ENCODE peak calls at places on chromosomes 5 and 9, in six cellular contexts. L is frontal cortex; D is NCI-H774; W is HuH-7; G is activated CD8-positive, alpha-beta T cell treated with anti-CD3 and anti-CD28 coated beads for 36 hours; U is left cardiac atrium. P is an unnamed sample.

GRCh38 chr5:14871573-14872069 is at the start of gene ANKH:
- DNase-seq in L (peak), D (peak), W (peak), G (peak), U (peak), P (peak)

GRCh38 chr5:124605516-124605915 is 140.9 kb downstream of the ZNF608 start:
- DNase-seq in L (no peak), D (peak), W (no peak), G (no peak), U (peak), P (peak)

GRCh38 chr9:79584655-79584982 is 12.9 kb downstream of the TLE4 start:
- DNase-seq in L (no peak), D (no peak), W (no peak), G (no peak), U (no peak), P (no peak)

GRCh38 chr9:91726406-91727100 is 223.5 kb downstream of the ROR2 start:
- DNase-seq in L (no peak), D (no peak), W (no peak), G (no peak), U (no peak), P (no peak)

GRCh38 chr5:42767491-42768105 is 11.0 kb downstream of the CCDC152 start:
- DNase-seq in L (peak), D (peak), W (peak), G (no peak), U (no peak), P (no peak)

GRCh38 chr9:14158911-14159310 is 155.0 kb downstream of the NFIB start:
- DNase-seq in L (no peak), D (no peak), W (no peak), G (no peak), U (no peak), P (no peak)

GRCh38 chr9:33197279-33197678 is 30.1 kb upstream of the B4GALT1 start:
- DNase-seq in L (no peak), D (no peak), W (no peak), G (no peak), U (no peak), P (peak)

GRCh38 chr9:130336027-130336595 is 70.6 kb downstream of the HMCN2 start:
- DNase-seq in L (no peak), D (no peak), W (no peak), G (no peak), U (no peak), P (no peak)

GRCh38 chr9:117403403-117403811 is 11.4 kb downstream of the ASTN2 start:
- DNase-seq in L (no peak), D (peak), W (no peak), G (no peak), U (no peak), P (peak)

GRCh38 chr5:134394932-134395331 is 16.7 kb downstream of the CDKN2AIPNL start:
- DNase-seq in L (no peak), D (no peak), W (no peak), G (no peak), U (no peak), P (no peak)

GRCh38 chr9:120909904-120910303 is 16.7 kb downstream of the TRAF1 start:
- DNase-seq in L (no peak), D (no peak), W (no peak), G (peak), U (no peak), P (peak)

GRCh38 chr5:170389250-170389902 is at the start of gene KCNMB1:
- DNase-seq in L (no peak), D (no peak), W (no peak), G (no peak), U (no peak), P (no peak)

GRCh38 chr9:72600671-72601070 is 79.3 kb downstream of the TMC1 start:
- DNase-seq in L (no peak), D (no peak), W (no peak), G (no peak), U (no peak), P (no peak)

GRCh38 chr9:89786650-89787049 is 181.8 kb downstream of the GADD45G start:
- DNase-seq in L (no peak), D (no peak), W (no peak), G (no peak), U (no peak), P (no peak)

GRCh38 chr9:69036319-69036718 is 767 bp downstream of the FXN start:
- DNase-seq in L (no peak), D (no peak), W (peak), G (peak), U (no peak), P (no peak)

GRCh38 chr5:28066856-28067255 is 1028.5 kb upstream of the CDH9 start:
- DNase-seq in L (no peak), D (no peak), W (no peak), G (no peak), U (no peak), P (no peak)

GRCh38 chr9:130409250-130409649 is 35.5 kb upstream of the ASS1 start:
- DNase-seq in L (no peak), D (no peak), W (no peak), G (no peak), U (no peak), P (peak)

GRCh38 chr5:10366310-10367297 is 13.1 kb downstream of the MARCHF6 start:
- DNase-seq in L (no peak), D (no peak), W (no peak), G (no peak), U (no peak), P (no peak)

GRCh38 chr9:34375901-34376595 is 650 bp downstream of the MYORG start:
- DNase-seq in L (peak), D (peak), W (peak), G (peak), U (peak), P (peak)

GRCh38 chr5:174317261-174317894 is 271.9 kb downstream of the NSG2 start:
- DNase-seq in L (peak), D (peak), W (peak), G (no peak), U (peak), P (peak)

GRCh38 chr9:106503759-106504158 is 359.2 kb upstream of the ZNF462 start:
- DNase-seq in L (no peak), D (no peak), W (no peak), G (no peak), U (no peak), P (no peak)

GRCh38 chr9:80555782-80556325 is 984.1 kb downstream of the TLE4 start:
- DNase-seq in L (no peak), D (no peak), W (no peak), G (no peak), U (no peak), P (no peak)

GRCh38 chr9:130382636-130383349 is 62.0 kb upstream of the ASS1 start:
- DNase-seq in L (no peak), D (no peak), W (no peak), G (no peak), U (no peak), P (peak)

GRCh38 chr9:6667633-6668280 is 22.2 kb upstream of the GLDC start:
- DNase-seq in L (no peak), D (no peak), W (no peak), G (no peak), U (no peak), P (no peak)

GRCh38 chr9:10232352-10232930 is 380.4 kb downstream of the PTPRD start:
- DNase-seq in L (no peak), D (no peak), W (no peak), G (no peak), U (no peak), P (no peak)

GRCh38 chr5:147485046-147485445 is 24.8 kb downstream of the DPYSL3 start:
- DNase-seq in L (no peak), D (no peak), W (no peak), G (no peak), U (no peak), P (no peak)

GRCh38 chr5:151808451-151809169 is 36.9 kb downstream of the G3BP1 start:
- DNase-seq in L (no peak), D (no peak), W (no peak), G (no peak), U (no peak), P (no peak)

GRCh38 chr5:124980174-124980941 is 233.9 kb upstream of the ZNF608 start:
- DNase-seq in L (peak), D (peak), W (no peak), G (no peak), U (no peak), P (no peak)

GRCh38 chr5:130529716-130530485 is 625.6 kb downstream of the CHSY3 start:
- DNase-seq in L (no peak), D (no peak), W (no peak), G (no peak), U (no peak), P (no peak)

GRCh38 chr5:145324767-145325479 is 510.2 kb downstream of the PRELID2 start:
- DNase-seq in L (no peak), D (no peak), W (no peak), G (no peak), U (no peak), P (no peak)

GRCh38 chr5:425714-426113 is 17.3 kb upstream of the EXOC3 start:
- DNase-seq in L (no peak), D (no peak), W (no peak), G (peak), U (peak), P (no peak)

GRCh38 chr5:17129093-17129492 is 88.3 kb upstream of the BASP1 start:
- DNase-seq in L (no peak), D (no peak), W (no peak), G (no peak), U (no peak), P (no peak)

GRCh38 chr5:106401561-106401960 is 1269.2 kb downstream of the EFNA5 start:
- DNase-seq in L (no peak), D (no peak), W (no peak), G (no peak), U (no peak), P (no peak)

GRCh38 chr9:86073839-86074238 is 25.5 kb downstream of the GOLM1 start:
- DNase-seq in L (no peak), D (no peak), W (no peak), G (no peak), U (no peak), P (no peak)

P was measured in right cardiac atrium.